ENCODE peak calls at places on chromosomes 3 and 15, in nine cellular contexts. L is body of pancreas, W is stomach, P is cardiac muscle cell, N is tibial nerve, G is OCI-LY7, O is mammary epithelial cell, R is iPS DF 6.9, X is adrenal gland. K is an unnamed sample.

GRCh38 chr3:11899826-11900225 is 53.1 kb upstream of the TAMM41 start:
- DNase-seq in L (no peak), O (no peak), N (no peak), P (no peak), G (no peak), X (no peak), R (no peak), W (no peak), K (no peak)

GRCh38 chr3:150603888-150604319 is 783 bp downstream of the SELENOT start:
- DNase-seq in P (no peak), N (peak; percentile 33), W (no peak), G (no peak), R (no peak), L (no peak), X (no peak), O (no peak), K (no peak)

GRCh38 chr15:89749951-89750559 is 994 bp downstream of the MESP1 start:
- DNase-seq in P (no peak), L (peak; percentile 53), N (no peak), W (peak; percentile 33), O (no peak), G (no peak), R (no peak), X (peak; percentile 60), K (no peak)

GRCh38 chr3:50807266-50807665 is 132.5 kb downstream of the DOCK3 start:
- DNase-seq in G (no peak), L (peak; percentile 70), W (peak; percentile 73), X (no peak), R (no peak), O (peak; percentile 52), N (no peak), P (no peak), K (no peak)

GRCh38 chr15:60590935-60591490 is 112.1 kb upstream of the ICE2 start:
- DNase-seq in X (peak; percentile 77), G (no peak), W (peak; percentile 55), R (no peak), L (peak; percentile 69), N (peak; percentile 8), P (peak; percentile 43), O (no peak), K (peak; percentile 87)

GRCh38 chr3:67389176-67389575 is 265.2 kb downstream of the SUCLG2 start:
- DNase-seq in R (no peak), X (no peak), O (no peak), L (no peak), W (no peak), N (no peak), P (no peak), G (no peak), K (no peak)

GRCh38 chr3:124217542-124217941 is 225.6 kb upstream of the ROPN1 start:
- DNase-seq in W (peak; percentile 53), P (peak; percentile 84), X (peak; percentile 71), N (peak; percentile 32), L (peak; percentile 65), G (peak; percentile 43), O (peak; percentile 58), R (peak; percentile 54), K (no peak)

GRCh38 chr15:54149115-54149531 is 170.9 kb downstream of the UNC13C start:
- DNase-seq in R (no peak), W (no peak), L (no peak), O (no peak), X (no peak), N (no peak), G (no peak), P (no peak), K (no peak)

GRCh38 chr15:76642671-76643070 is 262.5 kb downstream of the SCAPER start:
- DNase-seq in O (no peak), X (no peak), P (no peak), W (no peak), N (no peak), R (no peak), G (no peak), L (no peak), K (no peak)

GRCh38 chr3:51519848-51520247 is 18.7 kb upstream of the RAD54L2 start:
- DNase-seq in X (no peak), N (no peak), G (no peak), W (no peak), P (no peak), R (no peak), O (no peak), L (no peak), K (peak; percentile 9)

GRCh38 chr3:32297366-32297765 is 58.9 kb downstream of the CMTM8 start:
- DNase-seq in O (no peak), L (no peak), G (no peak), W (no peak), N (no peak), X (no peak), P (no peak), R (no peak), K (no peak)

GRCh38 chr3:195197764-195198423 is 73.1 kb downstream of the XXYLT1 start:
- DNase-seq in L (no peak), R (no peak), X (peak; percentile 39), W (peak; percentile 8), O (peak; percentile 82), G (no peak), P (peak; percentile 57), N (no peak), K (no peak)

GRCh38 chr3:42735021-42735420 is 32.4 kb upstream of the HHATL start:
- DNase-seq in W (no peak), G (no peak), P (no peak), L (no peak), R (no peak), O (no peak), N (no peak), X (no peak), K (no peak)

DNA sequence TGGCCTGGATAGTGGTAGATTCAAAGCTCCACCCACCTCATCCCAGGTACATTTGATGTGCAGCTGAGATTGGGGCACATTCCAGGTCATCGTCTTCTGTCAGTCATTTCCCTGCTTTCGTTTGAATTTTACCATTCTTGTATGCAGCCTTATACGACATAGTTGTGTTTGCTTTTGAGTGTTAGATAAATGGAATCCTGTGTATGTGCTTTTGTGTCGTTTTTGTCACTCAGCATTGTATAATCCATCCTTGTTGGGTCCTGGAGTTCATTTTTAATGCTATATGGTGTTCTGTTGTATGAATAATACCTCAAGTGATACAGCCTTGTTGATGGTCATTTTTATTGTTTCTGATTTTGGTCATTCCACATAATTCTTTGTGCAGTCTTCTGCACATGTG is 7.3 kb downstream of the RCCD1 start:
- DNase-seq in X (no peak), R (no peak), W (no peak), O (no peak), P (no peak), N (no peak), G (no peak), L (no peak), K (no peak)
- H3K36me3 ChIP-seq in X (peaks cover 22% of the 10 kb centered on the region), R (peaks cover 11% of the 10 kb centered on the region), W (peaks cover 7% of the 10 kb centered on the region), O (peaks cover 12% of the 10 kb centered on the region), P (peaks cover 20% of the 10 kb centered on the region), N (peaks cover 61% of the 10 kb centered on the region), G (peaks cover 95% of the 10 kb centered on the region), L (peaks cover 6% of the 10 kb centered on the region), K (peaks cover 4% of the 10 kb centered on the region)

GRCh38 chr15:78454992-78455391 is 17.0 kb downstream of the IREB2 start:
- DNase-seq in L (no peak), P (no peak), N (no peak), R (no peak), W (no peak), X (no peak), O (no peak), G (peak; percentile 37), K (no peak)

GRCh38 chr15:78456391-78456790 is 18.4 kb downstream of the IREB2 start:
- DNase-seq in X (no peak), P (no peak), G (no peak), O (no peak), R (no peak), N (no peak), L (no peak), W (no peak), K (no peak)

GRCh38 chr15:78460737-78461136 is 22.7 kb downstream of the IREB2 start:
- DNase-seq in G (no peak), X (no peak), P (no peak), O (no peak), N (no peak), L (no peak), W (no peak), R (no peak), K (no peak)

GRCh38 chr15:78455749-78456148 is 17.7 kb downstream of the IREB2 start:
- DNase-seq in L (no peak), P (no peak), W (no peak), N (no peak), X (peak; percentile 92), O (no peak), R (no peak), G (no peak), K (no peak)

GRCh38 chr15:78457101-78457500 is 19.1 kb downstream of the IREB2 start:
- DNase-seq in W (no peak), N (no peak), R (no peak), X (no peak), G (no peak), P (peak; percentile 76), L (no peak), O (peak; percentile 20), K (no peak)
- H3K27ac ChIP-seq in W (peak overlapping the region; percentile 40), N (peak overlapping the region; percentile 26), R (no peak overlapping the region), X (peak overlapping the region; percentile 91), G (no peak overlapping the region), P (no peak overlapping the region), L (no peak overlapping the region), O (no peak overlapping the region), K (no peak overlapping the region)

DNA sequence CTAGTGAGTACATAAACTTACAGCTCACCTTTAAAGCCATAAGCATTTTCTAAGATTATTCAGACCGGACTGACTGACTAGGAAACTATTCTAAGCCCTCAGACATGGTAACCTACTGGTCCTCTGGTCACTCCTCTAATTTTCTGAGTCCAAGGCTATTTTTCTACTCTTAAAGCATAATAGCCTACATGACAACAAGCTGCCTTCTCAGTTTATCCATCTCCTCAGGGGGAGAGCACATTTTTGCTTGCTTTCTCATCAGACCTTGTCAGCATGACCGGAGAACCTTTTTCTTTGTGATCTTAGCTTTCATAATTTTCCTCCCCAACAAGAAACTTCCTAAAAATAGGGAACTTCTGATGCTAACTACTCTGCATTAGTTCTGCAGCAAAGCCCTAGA is 38.4 kb downstream of the UBP1 start:
- DNase-seq in R (no peak), O (no peak), L (no peak), G (no peak), W (no peak), P (no peak), X (no peak), N (no peak), K (no peak)
- H3K36me3 ChIP-seq in R (peaks cover 10% of the 10 kb centered on the region), O (peaks cover 44% of the 10 kb centered on the region), L (peaks cover 43% of the 10 kb centered on the region), G (peaks cover 96% of the 10 kb centered on the region), W (peaks cover 64% of the 10 kb centered on the region), P (peaks cover 74% of the 10 kb centered on the region), X (peaks cover 87% of the 10 kb centered on the region), N (peaks cover 92% of the 10 kb centered on the region), K (peaks cover 16% of the 10 kb centered on the region)

DNA sequence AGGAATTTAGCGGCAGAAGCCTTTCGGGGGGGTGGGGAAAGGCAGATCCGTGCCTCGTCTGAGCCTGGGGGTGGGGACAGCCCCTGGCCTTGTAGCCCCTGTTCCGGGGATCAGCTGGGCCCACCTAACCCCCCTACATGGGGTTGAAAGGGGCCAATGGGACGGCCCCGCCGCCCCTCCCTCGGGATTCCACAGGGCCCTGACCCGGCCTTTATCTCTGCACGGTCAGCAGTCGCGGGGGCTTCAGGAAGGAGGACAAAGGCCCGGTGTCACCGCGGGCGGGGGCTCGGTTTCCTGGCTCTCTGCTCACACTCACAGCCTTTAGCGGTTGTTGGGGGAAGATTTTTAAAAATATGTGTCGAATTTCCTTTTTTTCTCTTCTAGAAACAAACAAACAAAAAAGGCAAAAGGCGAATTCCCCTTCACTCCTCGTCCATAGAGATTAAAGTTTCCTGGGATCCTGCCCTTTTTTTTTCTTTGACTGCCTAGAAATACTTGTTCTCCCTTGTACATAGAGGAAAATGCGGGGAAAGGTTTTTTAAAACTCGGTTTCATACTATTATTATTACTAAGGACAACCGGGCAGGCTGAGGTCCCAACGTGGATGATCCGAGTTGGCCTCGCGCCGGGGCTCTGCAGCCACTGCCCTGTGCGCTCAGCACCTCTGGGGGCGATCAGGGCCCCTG is 7.9 kb downstream of the FOXL2 start:
- DNase-seq in W (no peak), N (no peak), P (no peak), R (no peak), G (no peak), X (no peak), L (no peak), O (no peak), K (no peak)
- H3K27ac ChIP-seq in W (no peak overlapping the region), N (no peak overlapping the region), P (no peak overlapping the region), R (no peak overlapping the region), G (no peak overlapping the region), X (no peak overlapping the region), L (no peak overlapping the region), O (no peak overlapping the region), K (no peak overlapping the region)

K was measured in aorta.